ENCODE peak calls at places on chromosomes 1 and 21, in nine cellular contexts. Y is stomach, R is psoas muscle, A is A549, C is mammary epithelial cell, B is AG04450, O is pancreas, P is breast epithelium, F is right lobe of liver. E is an unnamed sample.

GRCh38 chr1:99658031-99658290 is 12.0 kb downstream of the PALMD start:
- DNase-seq in Y (no peak), R (peak; percentile 56), A (no peak), C (no peak), B (no peak), O (no peak), P (no peak), F (no peak), E (no peak)

GRCh38 chr1:33410091-33410701 is 20.7 kb downstream of the PHC2 start:
- DNase-seq in Y (no peak), R (no peak), A (no peak), C (no peak), B (no peak), O (no peak), P (no peak), F (no peak), E (no peak)

GRCh38 chr1:215147024-215147423 is 64.5 kb downstream of the KCNK2 start:
- DNase-seq in Y (no peak), R (no peak), A (no peak), C (no peak), B (no peak), O (no peak), P (no peak), F (no peak), E (no peak)

GRCh38 chr21:43928726-43929125 is 63.7 kb downstream of the AGPAT3 start:
- DNase-seq in Y (peak; percentile 62), R (peak; percentile 70), A (no peak), C (no peak), B (no peak), O (no peak), P (no peak), F (no peak), E (peak; percentile 3)

GRCh38 chr21:16891821-16892220 is 621.0 kb upstream of the CXADR start:
- DNase-seq in Y (no peak), R (no peak), A (peak; percentile 21), C (no peak), B (peak; percentile 29), O (no peak), P (no peak), F (no peak), E (no peak)

GRCh38 chr1:208065862-208066261 is 154.9 kb upstream of the CD34 start:
- DNase-seq in Y (no peak), R (no peak), A (no peak), C (no peak), B (no peak), O (no peak), P (no peak), F (no peak), E (no peak)

GRCh38 chr1:45348609-45348965 is 8.3 kb upstream of the MUTYH start:
- DNase-seq in Y (no peak), R (no peak), A (no peak), C (no peak), B (no peak), O (no peak), P (no peak), F (no peak), E (no peak)

GRCh38 chr1:234154320-234155251 is 218.7 kb upstream of the COA6 start:
- DNase-seq in Y (no peak), R (no peak), A (peak; percentile 87), C (peak; percentile 73), B (peak; percentile 48), O (peak; percentile 17), P (no peak), F (no peak), E (no peak)

GRCh38 chr1:109803901-109804331 is 40.2 kb upstream of the EPS8L3 start:
- DNase-seq in Y (peak; percentile 17), R (peak; percentile 48), A (no peak), C (no peak), B (no peak), O (no peak), P (peak; percentile 37), F (no peak), E (no peak)

GRCh38 chr1:150109567-150109966 is 40.1 kb upstream of the PLEKHO1 start:
- DNase-seq in Y (no peak), R (no peak), A (no peak), C (no peak), B (no peak), O (no peak), P (no peak), F (no peak), E (no peak)

GRCh38 chr1:41313661-41314131 is 47.5 kb upstream of the FOXO6 start:
- DNase-seq in Y (no peak), R (no peak), A (peak; percentile 20), C (no peak), B (no peak), O (no peak), P (no peak), F (no peak), E (no peak)

GRCh38 chr1:177569476-177569875 is 398.7 kb downstream of the BRINP2 start:
- DNase-seq in Y (no peak), R (no peak), A (no peak), C (no peak), B (no peak), O (no peak), P (no peak), F (peak; percentile 33), E (no peak)

GRCh38 chr21:38780879-38781278 is 24.9 kb upstream of the ETS2 start:
- DNase-seq in Y (no peak), R (no peak), A (no peak), C (no peak), B (no peak), O (no peak), P (no peak), F (no peak), E (no peak)

GRCh38 chr1:243397613-243398321 is 141.9 kb downstream of the SDCCAG8 start:
- DNase-seq in Y (no peak), R (no peak), A (no peak), C (no peak), B (no peak), O (no peak), P (no peak), F (no peak), E (no peak)

GRCh38 chr1:184427722-184428121 is 40.9 kb downstream of the C1orf21 start:
- DNase-seq in Y (no peak), R (no peak), A (no peak), C (no peak), B (no peak), O (no peak), P (no peak), F (no peak), E (no peak)

GRCh38 chr1:66269222-66269621 is 264.7 kb upstream of the SGIP1 start:
- DNase-seq in Y (no peak), R (no peak), A (no peak), C (no peak), B (no peak), O (no peak), P (no peak), F (no peak), E (no peak)

GRCh38 chr1:66273674-66274073 is 260.3 kb upstream of the SGIP1 start:
- DNase-seq in Y (no peak), R (no peak), A (no peak), C (no peak), B (no peak), O (no peak), P (no peak), F (no peak), E (no peak)

GRCh38 chr1:66270122-66270812 is 263.7 kb upstream of the SGIP1 start:
- DNase-seq in Y (no peak), R (no peak), A (no peak), C (no peak), B (peak; percentile 26), O (no peak), P (no peak), F (peak; percentile 48), E (peak; percentile 45)

GRCh38 chr1:66271216-66271903 is 262.6 kb upstream of the SGIP1 start:
- DNase-seq in Y (peak; percentile 65), R (peak; percentile 87), A (peak; percentile 97), C (peak; percentile 96), B (peak; percentile 97), O (peak; percentile 56), P (no peak), F (peak; percentile 67), E (no peak)

GRCh38 chr1:66271904-66272254 is 262.1 kb upstream of the SGIP1 start:
- DNase-seq in Y (no peak), R (peak; percentile 67), A (peak; percentile 81), C (peak; percentile 79), B (peak; percentile 18), O (no peak), P (no peak), F (peak; percentile 67), E (peak; percentile 76)
- H3K4me3 ChIP-seq in Y (no peak overlapping the region), R (peak overlapping the region; percentile 50), A (no peak overlapping the region), C (no peak overlapping the region), B (peak overlapping the region; percentile 35), O (no peak overlapping the region), P (no peak overlapping the region), F (no peak overlapping the region), E (no peak overlapping the region)

GRCh38 chr1:248047008-248047407 is 372 bp downstream of the OR2L3 start:
- DNase-seq in Y (no peak), R (no peak), A (no peak), C (no peak), B (no peak), O (no peak), P (no peak), F (no peak), E (no peak)
- H3K9me3 ChIP-seq in Y (no peaks in the 10 kb centered on the region), R (peaks cover 4% of the 10 kb centered on the region), A (peaks cover 6% of the 10 kb centered on the region), C (peaks cover 3% of the 10 kb centered on the region), B (peaks cover 2% of the 10 kb centered on the region), O (no peaks in the 10 kb centered on the region), P (no peaks in the 10 kb centered on the region), F (no peaks in the 10 kb centered on the region), E (peaks cover 4% of the 10 kb centered on the region)

DNA sequence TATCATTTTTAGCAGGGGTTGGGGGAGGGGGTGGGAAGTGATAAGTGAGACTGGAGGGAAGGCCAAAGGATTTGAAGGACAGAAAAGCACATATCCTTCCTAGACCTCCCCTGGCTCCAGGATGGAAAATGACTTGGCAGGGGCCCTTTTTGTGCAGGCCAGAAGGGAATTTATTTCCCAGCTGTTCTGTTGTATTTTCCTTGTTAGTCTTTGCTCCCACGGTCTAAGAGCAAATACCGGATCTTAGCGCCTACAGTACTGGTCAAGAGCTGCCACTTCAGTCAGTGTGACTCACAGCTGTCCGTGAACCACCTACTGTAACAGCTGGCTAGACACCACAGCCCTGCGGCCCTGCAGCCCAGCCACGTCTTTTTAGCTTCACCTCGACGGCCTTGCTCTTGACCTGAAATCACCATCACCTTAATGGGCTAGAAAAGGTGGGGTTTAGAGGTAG is 51.0 kb upstream of the ERRFI1 start:
- DNase-seq in Y (peak; percentile 71), R (peak; percentile 69), A (peak; percentile 93), C (peak; percentile 89), B (no peak), O (peak; percentile 59), P (peak; percentile 67), F (peak; percentile 33), E (peak; percentile 76)
- TF ChIP-seq CTCF in Y (no peak), R (no peak), A (no peak), C (no peak), B (no peak), O (no peak), P (peak; percentile 23), F (no peak), E (no peak)

DNA sequence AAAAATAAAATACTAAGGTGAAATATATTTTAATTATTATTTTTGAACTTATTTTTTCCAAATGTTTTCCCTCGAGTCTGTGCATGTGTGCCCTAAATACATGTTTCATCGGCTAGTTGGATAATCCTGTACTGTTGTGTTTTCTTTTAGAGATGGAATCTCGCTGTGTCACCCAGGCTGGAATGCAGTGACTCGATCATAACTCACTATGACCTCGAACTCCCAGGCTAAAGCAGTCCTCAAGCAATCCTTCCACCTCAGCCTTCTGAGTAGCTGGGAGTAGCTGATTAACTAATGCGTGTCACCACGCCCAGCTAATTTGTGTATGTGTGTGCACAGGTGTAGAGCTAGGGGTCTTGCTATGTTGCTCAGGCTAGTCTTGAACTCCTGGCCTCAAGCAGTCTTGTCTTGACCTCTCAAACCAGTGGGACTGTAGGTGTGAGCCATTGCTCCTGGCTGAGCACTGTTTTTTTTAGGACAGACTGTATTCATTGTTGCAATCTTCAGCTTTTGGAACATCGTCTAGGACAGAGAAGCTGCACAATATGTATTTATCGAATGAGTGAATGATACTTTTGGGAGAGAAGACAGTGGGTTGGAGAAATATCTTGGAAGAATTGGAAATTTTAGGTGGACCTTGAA is 4.8 kb upstream of the TMCO1 start:
- DNase-seq in Y (no peak), R (no peak), A (peak; percentile 58), C (peak; percentile 88), B (peak; percentile 27), O (no peak), P (no peak), F (no peak), E (no peak)
- H3K4me3 ChIP-seq in Y (no peak overlapping the region), R (no peak overlapping the region), A (no peak overlapping the region), C (no peak overlapping the region), B (no peak overlapping the region), O (no peak overlapping the region), P (no peak overlapping the region), F (no peak overlapping the region), E (no peak overlapping the region)

E was measured in left lung.